ENCODE peak calls at places on chromosome 17, in six cellular contexts. F, H, X, J, K and Q are unnamed samples. For H3K4me1, the result is how much of the 10 kb centered on the place peaks cover.

GRCh38 chr17:1945621-1946020 is 79.5 kb downstream of the RTN4RL1 start:
- DNase-seq in F (no peak), H (no peak), X (no peak), J (no peak), K (no peak), Q (no peak)

GRCh38 chr17:7079581-7080444 is at the start of gene CLEC10A:
- DNase-seq in F (no peak), H (no peak), X (no peak), J (no peak), K (no peak), Q (no peak)

GRCh38 chr17:73427198-73427597 is 115.4 kb upstream of the CDC42EP4 start:
- DNase-seq in F (peak), H (no peak), X (no peak), J (no peak), K (no peak), Q (peak)

GRCh38 chr17:7167832-7168231 is 11.3 kb downstream of the ASGR1 start:
- DNase-seq in F (peak), H (no peak), X (peak), J (no peak), K (no peak), Q (no peak)

GRCh38 chr17:48045270-48046001 is 2.7 kb upstream of the NFE2L1 start:
- DNase-seq in F (no peak), H (no peak), X (no peak), J (no peak), K (no peak), Q (peak)

GRCh38 chr17:66268247-66268927 is 34.0 kb upstream of the PRKCA start:
- DNase-seq in F (no peak), H (no peak), X (peak), J (no peak), K (peak), Q (peak)

GRCh38 chr17:6989779-6990178 is 6.1 kb upstream of the ALOX12 start:
- DNase-seq in F (no peak), H (no peak), X (no peak), J (no peak), K (no peak), Q (peak)

GRCh38 chr17:82076785-82077591 is 11.4 kb upstream of the DUS1L start:
- DNase-seq in F (peak), H (no peak), X (no peak), J (no peak), K (no peak), Q (no peak)

GRCh38 chr17:75031972-75032895 is 14.5 kb downstream of the ATP5PD start:
- DNase-seq in F (peak), H (no peak), X (peak), J (no peak), K (peak), Q (peak)

GRCh38 chr17:55416470-55417052 is 5.1 kb downstream of the MMD start:
- DNase-seq in F (no peak), H (no peak), X (peak), J (no peak), K (no peak), Q (no peak)

GRCh38 chr17:77388384-77389306 is 247.9 kb downstream of the SEC14L1 start:
- DNase-seq in F (peak), H (no peak), X (no peak), J (no peak), K (no peak), Q (no peak)

GRCh38 chr17:76199466-76199865 is 40.8 kb downstream of the RNF157 start:
- DNase-seq in F (no peak), H (no peak), X (no peak), J (no peak), K (no peak), Q (no peak)

GRCh38 chr17:19372866-19373505 is 5.3 kb upstream of the MAPK7 start:
- DNase-seq in F (no peak), H (no peak), X (no peak), J (no peak), K (no peak), Q (no peak)

GRCh38 chr17:44038604-44039007 is 23.8 kb upstream of the TMEM101 start:
- DNase-seq in F (peak), H (no peak), X (no peak), J (no peak), K (no peak), Q (no peak)

GRCh38 chr17:81194225-81194760 is 28.3 kb upstream of the AATK start:
- DNase-seq in F (no peak), H (no peak), X (no peak), J (no peak), K (no peak), Q (no peak)

GRCh38 chr17:7133424-7133823 is 18.8 kb upstream of the ASGR2 start:
- DNase-seq in F (peak), H (peak), X (no peak), J (no peak), K (peak), Q (no peak)

GRCh38 chr17:82407255-82407654 is 10.9 kb upstream of the HEXD start:
- DNase-seq in F (no peak), H (no peak), X (no peak), J (no peak), K (no peak), Q (peak)

GRCh38 chr17:9645858-9646555 is 690 bp downstream of the USP43 start:
- DNase-seq in F (peak), H (no peak), X (no peak), J (no peak), K (no peak), Q (peak)

GRCh38 chr17:3529817-3530741 is 27.5 kb downstream of the TRPV3 start:
- DNase-seq in F (peak), H (no peak), X (peak), J (no peak), K (no peak), Q (no peak)

GRCh38 chr17:48577946-48578615 is at the start of gene HOXB4:
- DNase-seq in F (no peak), H (peak), X (peak), J (no peak), K (peak), Q (no peak)

GRCh38 chr17:73118876-73119485 is 26.5 kb upstream of the SLC39A11 start:
- DNase-seq in F (no peak), H (no peak), X (no peak), J (no peak), K (no peak), Q (no peak)

GRCh38 chr17:31744541-31744951 is 114.5 kb downstream of the COPRS start:
- DNase-seq in F (no peak), H (no peak), X (peak), J (no peak), K (no peak), Q (no peak)

GRCh38 chr17:3557768-3558583 is at the start of gene TRPV3:
- DNase-seq in F (no peak), H (peak), X (no peak), J (no peak), K (no peak), Q (peak)

GRCh38 chr17:13864551-13864950 is 204.8 kb upstream of the COX10 start:
- DNase-seq in F (no peak), H (no peak), X (peak), J (no peak), K (no peak), Q (peak)

GRCh38 chr17:5381542-5381941 is 37.9 kb downstream of the NUP88 start:
- DNase-seq in F (no peak), H (no peak), X (peak), J (no peak), K (no peak), Q (peak)

GRCh38 chr17:28970879-28971278 is 19.6 kb upstream of the PHF12 start:
- DNase-seq in F (no peak), H (no peak), X (no peak), J (no peak), K (no peak), Q (no peak)

GRCh38 chr17:8068736-8069586 is 18.6 kb downstream of the ALOX12B start:
- DNase-seq in F (no peak), H (no peak), X (no peak), J (no peak), K (no peak), Q (no peak)

GRCh38 chr17:28145348-28145747 is 102.9 kb downstream of the NLK start:
- DNase-seq in F (no peak), H (no peak), X (no peak), J (no peak), K (peak), Q (peak)

GRCh38 chr17:61294777-61295176 is 104.9 kb upstream of the TBX2 start:
- DNase-seq in F (no peak), H (no peak), X (peak), J (no peak), K (peak), Q (peak)

GRCh38 chr17:47905221-47905733 is 9.2 kb downstream of the SP2 start:
- DNase-seq in F (peak), H (no peak), X (peak), J (no peak), K (no peak), Q (peak)

GRCh38 chr17:8629371-8630226 is 926 bp downstream of the MYH10 start:
- DNase-seq in F (no peak), H (no peak), X (peak), J (no peak), K (peak), Q (no peak)

GRCh38 chr17:44266402-44267164 is 1.4 kb downstream of the SLC4A1 start:
- DNase-seq in F (no peak), H (no peak), X (peak), J (no peak), K (no peak), Q (peak)

GRCh38 chr17:60398227-60398959 is 6.5 kb upstream of the USP32 start:
- DNase-seq in F (no peak), H (no peak), X (no peak), J (no peak), K (no peak), Q (no peak)

GRCh38 chr17:77085916-77086432 is 54.8 kb upstream of the SEC14L1 start:
- DNase-seq in F (no peak), H (peak), X (no peak), J (no peak), K (no peak), Q (no peak)

GRCh38 chr17:53707546-53707945 is 115.2 kb upstream of the KIF2B start:
- DNase-seq in F (no peak), H (no peak), X (peak), J (no peak), K (no peak), Q (no peak)

GRCh38 chr17:28524476-28525415 is 18.6 kb downstream of the FOXN1 start:
- DNase-seq in F (peak), H (no peak), X (peak), J (no peak), K (no peak), Q (peak)

GRCh38 chr17:73099504-73099903 is 7.0 kb upstream of the SLC39A11 start:
- DNase-seq in F (no peak), H (no peak), X (no peak), J (no peak), K (no peak), Q (no peak)

GRCh38 chr17:8832711-8833352 is 33.7 kb upstream of the MFSD6L start:
- DNase-seq in F (no peak), H (no peak), X (no peak), J (peak), K (peak), Q (no peak)

GRCh38 chr17:77851921-77852320 is 106.6 kb upstream of the TNRC6C start:
- DNase-seq in F (no peak), H (no peak), X (no peak), J (no peak), K (no peak), Q (no peak)

GRCh38 chr17:40540448-40540847 is 24.8 kb downstream of the CCR7 start:
- DNase-seq in F (no peak), H (no peak), X (no peak), J (no peak), K (no peak), Q (no peak)
- H3K4me1 ChIP-seq in F (half or more), H (under half), X (under half), J (under half), K (under half), Q (under half)

DNA sequence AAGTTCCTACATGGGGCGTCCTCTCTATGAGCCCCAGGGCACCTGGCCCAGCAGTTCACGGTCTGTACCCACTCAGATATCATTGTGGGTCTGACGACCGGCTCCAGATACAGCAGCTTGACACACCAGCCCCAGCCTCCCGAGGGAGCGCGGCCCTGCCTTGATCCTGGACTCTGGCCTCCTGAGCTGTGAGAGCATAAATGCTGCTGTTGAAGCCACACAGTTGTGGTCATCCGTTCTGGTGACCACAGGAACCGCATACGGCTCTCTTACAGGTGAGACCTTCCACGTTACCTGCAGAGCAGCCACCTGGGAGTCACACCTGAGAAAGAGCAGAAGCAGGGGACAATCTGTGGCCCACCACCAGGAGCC is 209.2 kb downstream of the RBFOX3 start:
- DNase-seq in F (no peak), H (no peak), X (no peak), J (no peak), K (no peak), Q (no peak)
- TF ChIP-seq EZH2 in F (no peak), H (no peak), X (no peak), J (no peak), K (no peak), Q (no peak)

GRCh38 chr17:67376509-67376891 is 581 bp upstream of the PITPNC1 start:
- DNase-seq in F (no peak), H (peak), X (peak), J (no peak), K (no peak), Q (peak)

GRCh38 chr17:67375761-67376160 is 1.3 kb upstream of the PITPNC1 start:
- DNase-seq in F (no peak), H (no peak), X (no peak), J (no peak), K (no peak), Q (no peak)

GRCh38 chr17:67377727-67378443 is 804 bp downstream of the PITPNC1 start:
- DNase-seq in F (no peak), H (peak), X (peak), J (no peak), K (peak), Q (peak)

GRCh38 chr17:67378444-67379250 is 1.6 kb downstream of the PITPNC1 start:
- DNase-seq in F (peak), H (peak), X (peak), J (no peak), K (peak), Q (peak)

GRCh38 chr17:67376892-67377726 is at the start of gene PITPNC1:
- DNase-seq in F (peak), H (peak), X (peak), J (no peak), K (peak), Q (peak)
- TF ChIP-seq CTCF in F (peak), H (no peak), X (no peak), J (no peak), K (no peak), Q (no peak)

DNA sequence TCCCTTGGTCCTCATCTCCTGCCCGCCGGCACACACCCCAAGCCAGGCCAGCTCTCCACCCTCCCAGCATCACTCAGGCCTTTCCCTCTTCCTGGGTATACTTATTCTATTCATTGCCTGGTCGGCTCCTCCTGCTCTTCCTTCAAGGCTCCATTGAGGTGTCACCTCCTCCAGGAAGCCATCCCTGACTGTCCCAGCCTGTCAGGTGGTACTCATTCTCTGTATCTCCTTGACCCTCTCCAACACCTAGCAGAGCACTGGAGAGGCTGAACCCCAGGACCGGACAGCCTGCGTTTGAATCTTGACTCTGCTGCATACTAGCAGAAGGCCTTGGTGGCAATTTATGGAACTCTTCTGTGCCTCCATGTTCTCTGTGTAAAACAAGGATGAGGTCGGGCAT is 428 bp upstream of the TNFRSF13B start:
- DNase-seq in F (no peak), H (no peak), X (no peak), J (no peak), K (no peak), Q (no peak)
- H3K4me1 ChIP-seq in F (under half), H (half or more), X (under half), J (under half), K (under half), Q (under half)

GRCh38 chr17:68197997-68198930 is 49.6 kb upstream of the AMZ2 start:
- DNase-seq in F (no peak), H (no peak), X (no peak), J (no peak), K (no peak), Q (peak)

GRCh38 chr17:68199837-68200688 is 47.8 kb upstream of the AMZ2 start:
- DNase-seq in F (no peak), H (no peak), X (no peak), J (no peak), K (no peak), Q (no peak)

GRCh38 chr17:68200689-68201424 is 47.0 kb upstream of the AMZ2 start:
- DNase-seq in F (peak), H (peak), X (peak), J (peak), K (peak), Q (peak)

GRCh38 chr17:68197091-68197996 is 50.5 kb upstream of the AMZ2 start:
- DNase-seq in F (no peak), H (no peak), X (no peak), J (no peak), K (peak), Q (peak)

GRCh38 chr17:68198931-68199836 is 48.7 kb upstream of the AMZ2 start:
- DNase-seq in F (no peak), H (no peak), X (peak), J (no peak), K (no peak), Q (peak)
- TF ChIP-seq EZH2 in F (no peak), H (no peak), X (peak), J (peak), K (peak), Q (peak)

GRCh38 chr17:58176200-58176599 is 9.4 kb downstream of the OR4D2 start:
- DNase-seq in F (no peak), H (no peak), X (peak), J (no peak), K (no peak), Q (peak)

GRCh38 chr17:58174871-58175270 is 8.1 kb downstream of the OR4D2 start:
- DNase-seq in F (no peak), H (no peak), X (no peak), J (no peak), K (no peak), Q (no peak)

GRCh38 chr17:58166682-58167081 is at the start of gene OR4D2:
- DNase-seq in F (no peak), H (no peak), X (no peak), J (no peak), K (no peak), Q (no peak)

DNA sequence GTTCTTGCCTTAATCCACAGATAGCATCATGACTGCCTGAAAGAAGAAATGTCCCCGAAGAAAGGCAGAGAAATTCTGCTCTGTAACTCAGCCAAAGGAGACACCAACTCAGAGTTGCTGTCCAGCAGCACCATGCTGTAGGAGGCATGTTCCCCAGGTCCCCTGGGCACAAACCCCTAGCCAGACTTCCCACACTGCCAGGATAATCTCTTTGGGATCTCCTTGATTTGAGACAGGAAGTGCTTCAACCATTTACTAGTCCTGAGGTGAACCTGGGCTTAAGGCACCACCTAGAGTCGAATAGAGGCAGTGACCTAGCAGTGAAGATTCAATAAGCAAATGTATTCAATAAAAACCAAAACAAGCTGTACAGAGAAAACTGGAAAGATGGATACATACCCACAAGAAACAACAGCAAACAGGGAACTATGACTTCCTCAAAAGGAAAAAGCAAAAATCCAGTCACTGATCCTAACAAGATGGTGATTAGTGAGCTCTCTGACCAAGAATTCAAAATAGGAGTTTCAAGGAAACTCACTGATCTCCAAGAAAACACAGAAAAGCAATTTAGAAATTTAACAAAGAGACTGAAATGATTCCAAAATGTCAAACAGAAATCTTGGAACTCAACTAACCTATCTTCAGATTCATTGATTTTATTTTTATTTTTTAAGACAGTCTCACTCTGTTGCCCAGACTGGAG is 5.7 kb downstream of the OR4D2 start:
- DNase-seq in F (peak), H (peak), X (peak), J (no peak), K (peak), Q (peak)
- TF ChIP-seq CTCF in F (peak), H (peak), X (peak), J (no peak), K (peak), Q (peak)

GRCh38 chr17:34837796-34838195 is 123.5 kb downstream of the CCT6B start:
- DNase-seq in F (no peak), H (no peak), X (no peak), J (no peak), K (no peak), Q (no peak)
- H3K4me1 ChIP-seq in F (under half), H (under half), X (under half), J (under half), K (under half), Q (under half)